ENCODE peak calls at places on chromosomes 11 and 22, in four cellular contexts. K, D, V and H are unnamed samples.

GRCh38 chr22:25352294-25352680 is 132.8 kb downstream of the CRYBB2 start:
- DNase-seq in K (no peak), V (no peak), D (no peak), H (no peak)

GRCh38 chr11:76803023-76803422 is 19.9 kb downstream of the TSKU start:
- DNase-seq in D (peak), V (peak), K (no peak), H (no peak)

GRCh38 chr11:112085822-112086421 is 634 bp downstream of the TIMM8B start:
- DNase-seq in D (peak), V (peak), K (peak), H (no peak)

GRCh38 chr11:2130881-2131352 is 8.3 kb downstream of the IGF2 start:
- DNase-seq in D (no peak), K (no peak), V (no peak), H (no peak)

GRCh38 chr22:37467556-37467955 is 18.6 kb downstream of the MFNG start:
- DNase-seq in V (no peak), D (no peak), K (no peak), H (no peak)

GRCh38 chr11:20089796-20090653 is 70.2 kb downstream of the DBX1 start:
- DNase-seq in V (no peak), K (peak), D (peak), H (peak)

GRCh38 chr22:27686534-27686933 is 115.0 kb downstream of the MN1 start:
- DNase-seq in K (peak), D (peak), V (peak), H (peak)

GRCh38 chr11:134032031-134032430 is 36.8 kb upstream of the JAM3 start:
- DNase-seq in V (no peak), D (no peak), K (no peak), H (no peak)

GRCh38 chr11:126082251-126083109 is 19.8 kb upstream of the CDON start:
- DNase-seq in V (no peak), D (no peak), K (no peak), H (no peak)

GRCh38 chr11:87454246-87454645 is 416.5 kb downstream of the TMEM135 start:
- DNase-seq in K (no peak), V (no peak), D (peak), H (no peak)

GRCh38 chr22:46239261-46240048 is 10.6 kb downstream of the CDPF1 start:
- DNase-seq in K (no peak), D (no peak), V (no peak), H (no peak)

GRCh38 chr11:6351782-6352181 is 31.5 kb upstream of the CAVIN3 start:
- DNase-seq in K (no peak), D (peak), V (no peak), H (no peak)

GRCh38 chr11:2444301-2445106 is at the start of the genes KCNQ1 and TRPM5:
- DNase-seq in V (peak), D (no peak), K (peak), H (no peak)

GRCh38 chr22:23375031-23375827 is 194.9 kb downstream of the BCR start:
- DNase-seq in D (no peak), K (no peak), V (no peak), H (no peak)

GRCh38 chr11:73875840-73876239 is 806 bp downstream of the COA4 start:
- DNase-seq in K (no peak), D (no peak), V (no peak), H (no peak)

GRCh38 chr22:44937216-44937615 is 72.6 kb downstream of the PHF21B start:
- DNase-seq in V (no peak), D (no peak), K (no peak), H (no peak)

GRCh38 chr11:108697872-108698473 is 33.1 kb downstream of the DDX10 start:
- DNase-seq in V (peak), K (peak), D (peak), H (peak)

GRCh38 chr11:124415356-124415923 is 9.2 kb downstream of the OR8B4 start:
- DNase-seq in D (peak), K (peak), V (peak), H (peak)

GRCh38 chr11:2482745-2483144 is 37.9 kb downstream of the KCNQ1 start:
- DNase-seq in K (no peak), D (no peak), V (no peak), H (no peak)

GRCh38 chr22:47445716-47446290 is 683.4 kb downstream of the TBC1D22A start:
- DNase-seq in V (no peak), K (no peak), D (no peak), H (no peak)

GRCh38 chr11:10594407-10594806 is 25.9 kb upstream of the LYVE1 start:
- DNase-seq in D (no peak), K (no peak), V (no peak), H (no peak)

DNA sequence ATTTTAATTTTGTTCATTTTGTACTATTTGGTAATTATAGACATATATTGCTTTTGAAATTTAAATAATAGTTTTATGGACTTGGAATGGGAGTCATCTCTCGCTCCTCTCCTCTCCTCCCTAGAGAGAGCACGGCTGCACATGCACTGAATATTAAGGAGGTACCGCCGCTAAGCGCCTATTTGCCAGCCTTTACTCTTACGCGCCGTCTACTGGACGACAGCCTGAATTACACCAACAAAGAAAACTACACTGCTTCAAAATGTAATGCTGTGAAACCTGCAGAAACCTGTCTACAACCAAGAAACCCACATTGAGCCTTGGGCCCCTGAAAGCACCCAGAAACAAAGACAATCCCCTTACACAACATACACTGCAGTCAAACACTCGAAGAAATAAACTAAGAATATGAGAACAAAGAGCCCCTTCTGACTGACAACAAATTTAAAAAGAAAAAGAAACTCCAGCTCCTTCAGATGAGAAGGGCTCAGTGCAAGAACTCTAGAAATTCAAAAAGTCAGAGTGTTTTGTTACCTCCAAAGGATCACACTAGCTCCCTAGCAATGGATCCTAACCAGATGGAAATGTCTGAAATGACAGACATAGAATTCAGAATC is 737.2 kb downstream of the LRRC4C start:
- DNase-seq in D (peak), K (peak), V (peak), H (peak)
- TF ChIP-seq MAZ in D (no peak), K (no peak), V (no peak), H (no peak)

DNA sequence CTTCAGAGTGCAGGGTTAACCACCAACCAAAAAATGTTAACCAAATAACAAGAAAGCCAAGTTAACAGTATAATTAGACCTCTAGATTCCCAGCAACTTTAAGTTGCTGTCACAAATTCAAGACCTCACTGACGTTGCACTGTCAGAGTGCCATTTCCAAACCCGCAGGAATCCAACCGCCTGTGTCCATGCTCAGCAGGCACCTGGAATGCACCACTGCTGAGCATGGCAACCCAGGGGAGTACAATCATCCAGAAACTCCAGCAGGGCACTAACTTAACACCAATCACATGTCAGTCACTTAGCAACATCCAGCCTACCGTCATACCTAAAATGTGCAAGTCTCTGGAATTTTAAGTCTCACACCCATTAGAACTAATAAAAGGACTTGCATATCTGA is 48.9 kb downstream of the SMCO4 start:
- DNase-seq in V (no peak), K (no peak), D (no peak), H (no peak)
- H3K4me2 ChIP-seq in V (no peak), K (no peak), D (no peak), H (no peak)

GRCh38 chr11:95486979-95487378 is 256.0 kb upstream of the SESN3 start:
- DNase-seq in K (no peak), V (no peak), D (no peak), H (no peak)

GRCh38 chr11:95487938-95488337 is 256.9 kb upstream of the SESN3 start:
- DNase-seq in K (no peak), V (no peak), D (no peak), H (peak)

GRCh38 chr11:95487391-95487790 is 256.4 kb upstream of the SESN3 start:
- DNase-seq in D (no peak), V (no peak), K (no peak), H (no peak)

GRCh38 chr11:95494167-95494566 is 263.2 kb upstream of the SESN3 start:
- DNase-seq in K (no peak), V (no peak), D (no peak), H (no peak)

DNA sequence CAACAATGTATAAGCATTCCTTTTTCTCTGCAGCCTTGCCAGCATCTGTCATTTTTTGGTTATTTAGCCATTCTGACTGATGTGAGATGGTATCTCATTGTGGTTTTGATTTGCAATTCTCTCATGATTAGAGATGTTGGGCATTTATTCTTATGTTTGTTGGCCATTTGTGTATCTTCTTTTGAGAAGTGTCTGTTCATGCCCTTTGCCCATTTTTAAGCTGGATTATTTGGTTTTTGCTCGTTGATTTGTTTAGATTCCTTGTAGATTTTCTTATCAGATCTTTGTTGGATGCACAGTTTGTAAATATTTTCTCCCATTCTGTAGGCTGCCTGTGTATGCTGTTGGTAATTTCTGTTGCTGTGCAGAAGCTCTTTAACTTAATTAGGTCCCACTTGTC is 259.6 kb upstream of the SESN3 start:
- DNase-seq in D (no peak), V (no peak), K (no peak), H (no peak)
- TF ChIP-seq MAZ in D (no peak), V (no peak), K (no peak), H (no peak)

DNA sequence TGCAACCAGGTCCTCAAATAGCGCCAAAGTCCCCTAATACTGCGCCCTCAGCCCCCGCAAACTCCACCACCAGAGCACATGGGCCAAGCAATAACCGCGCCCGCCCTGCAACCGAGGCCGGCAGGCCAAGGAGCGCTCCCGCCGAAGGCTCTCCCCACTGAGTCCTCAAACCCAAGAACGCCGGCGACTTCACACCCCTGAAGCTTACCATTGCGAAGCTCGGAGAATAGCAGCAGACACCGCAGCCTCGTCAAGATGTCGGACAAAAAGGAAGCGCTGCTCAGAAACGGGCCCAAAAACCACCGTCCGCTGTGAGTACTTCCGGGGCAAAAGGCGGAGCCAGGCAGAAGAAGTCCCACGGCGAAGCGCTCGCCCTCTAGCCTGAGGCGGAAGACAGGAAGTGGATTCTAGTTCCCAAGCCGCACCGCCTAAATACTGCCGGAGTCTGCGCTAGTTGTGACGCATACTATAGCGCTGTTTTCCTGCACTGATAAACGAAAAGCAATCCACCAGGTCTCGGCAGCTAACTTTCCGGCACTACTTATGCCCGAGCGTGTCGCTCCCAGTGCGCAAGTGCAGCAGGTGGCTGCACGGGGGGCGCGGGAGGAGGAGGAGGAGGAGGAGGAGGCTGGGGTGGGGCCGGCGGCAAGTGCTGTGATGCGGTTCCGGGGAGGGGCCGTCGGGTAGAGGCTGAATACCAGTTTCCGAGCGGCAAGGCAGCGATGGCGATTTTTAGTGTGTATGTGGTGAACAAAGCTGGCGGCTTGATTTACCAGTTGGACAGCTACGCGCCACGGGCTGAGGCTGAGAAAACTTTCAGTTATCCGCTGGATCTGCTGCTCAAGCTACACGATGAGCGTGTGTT is at the start of the genes RPS25 and TRAPPC4:
- DNase-seq in D (peak), K (peak), V (peak), H (peak)
- H3K4me2 ChIP-seq in D (peak), K (peak), V (peak), H (peak)